ENCODE peak calls at places on chromosomes 12 and 14, in seven cellular contexts. One of them, this sample, is unnamed. For H3K4me1, the result is how much of the 10 kb centered on the place peaks cover.

GRCh38 chr12:40632933-40633332 is 59.3 kb upstream of the CNTN1 start:
- DNase-seq in ascending aorta: no peak
- DNase-seq in esophagus squamous epithelium: no peak
- DNase-seq in H9: no peak
- DNase-seq in fibroblast of lung: no peak
- DNase-seq in endodermal cell: no peak
- DNase-seq in heart left ventricle: no peak
- DNase-seq in this sample: no peak

GRCh38 chr14:55340482-55340881 is 69.3 kb downstream of the FBXO34 start:
- DNase-seq in endodermal cell: no peak
- DNase-seq in ascending aorta: no peak
- DNase-seq in esophagus squamous epithelium: no peak
- DNase-seq in heart left ventricle: no peak
- DNase-seq in H9: no peak
- DNase-seq in fibroblast of lung: no peak
- DNase-seq in this sample: no peak

GRCh38 chr14:104085032-104085888 is at the start of gene ASPG:
- DNase-seq in heart left ventricle: peak
- DNase-seq in ascending aorta: no peak
- DNase-seq in fibroblast of lung: no peak
- DNase-seq in endodermal cell: peak
- DNase-seq in esophagus squamous epithelium: no peak
- DNase-seq in H9: peak
- DNase-seq in this sample: peak

GRCh38 chr12:130661501-130662255 is 54.4 kb downstream of the RIMBP2 start:
- DNase-seq in H9: peak
- DNase-seq in endodermal cell: peak
- DNase-seq in fibroblast of lung: no peak
- DNase-seq in esophagus squamous epithelium: no peak
- DNase-seq in heart left ventricle: no peak
- DNase-seq in ascending aorta: no peak
- DNase-seq in this sample: no peak

GRCh38 chr12:124191024-124191359 is 103.9 kb upstream of the RFLNA start:
- DNase-seq in fibroblast of lung: peak
- DNase-seq in endodermal cell: peak
- DNase-seq in H9: no peak
- DNase-seq in heart left ventricle: no peak
- DNase-seq in ascending aorta: no peak
- DNase-seq in esophagus squamous epithelium: no peak
- DNase-seq in this sample: no peak

GRCh38 chr12:50198829-50199228 is 31.7 kb upstream of the CERS5 start:
- DNase-seq in endodermal cell: no peak
- DNase-seq in ascending aorta: no peak
- DNase-seq in fibroblast of lung: no peak
- DNase-seq in heart left ventricle: no peak
- DNase-seq in esophagus squamous epithelium: no peak
- DNase-seq in H9: no peak
- DNase-seq in this sample: no peak

GRCh38 chr12:22283006-22283506 is 51.5 kb downstream of the ST8SIA1 start:
- DNase-seq in esophagus squamous epithelium: no peak
- DNase-seq in ascending aorta: no peak
- DNase-seq in H9: no peak
- DNase-seq in endodermal cell: no peak
- DNase-seq in heart left ventricle: no peak
- DNase-seq in fibroblast of lung: peak
- DNase-seq in this sample: no peak

GRCh38 chr12:116582610-116583009 is 23.4 kb downstream of the MAP1LC3B2 start:
- DNase-seq in endodermal cell: no peak
- DNase-seq in heart left ventricle: peak
- DNase-seq in ascending aorta: no peak
- DNase-seq in H9: no peak
- DNase-seq in fibroblast of lung: peak
- DNase-seq in esophagus squamous epithelium: no peak
- DNase-seq in this sample: no peak

GRCh38 chr14:106417224-106418049 is 891.1 kb downstream of the TMEM121 start:
- DNase-seq in fibroblast of lung: no peak
- DNase-seq in endodermal cell: peak
- DNase-seq in ascending aorta: no peak
- DNase-seq in heart left ventricle: peak
- DNase-seq in H9: peak
- DNase-seq in esophagus squamous epithelium: no peak
- DNase-seq in this sample: peak

GRCh38 chr12:85413266-85413665 is 133.2 kb downstream of the ALX1 start:
- DNase-seq in fibroblast of lung: no peak
- DNase-seq in ascending aorta: no peak
- DNase-seq in endodermal cell: no peak
- DNase-seq in H9: no peak
- DNase-seq in esophagus squamous epithelium: no peak
- DNase-seq in heart left ventricle: no peak
- DNase-seq in this sample: no peak

GRCh38 chr12:28158353-28158752 is 31.9 kb upstream of the CCDC91 start:
- DNase-seq in H9: no peak
- DNase-seq in esophagus squamous epithelium: no peak
- DNase-seq in endodermal cell: no peak
- DNase-seq in heart left ventricle: no peak
- DNase-seq in ascending aorta: no peak
- DNase-seq in fibroblast of lung: no peak
- DNase-seq in this sample: no peak

GRCh38 chr14:89911018-89911919 is 43.3 kb downstream of the EFCAB11 start:
- DNase-seq in endodermal cell: peak
- DNase-seq in ascending aorta: no peak
- DNase-seq in fibroblast of lung: peak
- DNase-seq in H9: peak
- DNase-seq in esophagus squamous epithelium: no peak
- DNase-seq in heart left ventricle: no peak
- DNase-seq in this sample: no peak

GRCh38 chr12:50257226-50258166 is 25.8 kb downstream of the LIMA1 start:
- DNase-seq in heart left ventricle: no peak
- DNase-seq in H9: no peak
- DNase-seq in esophagus squamous epithelium: no peak
- DNase-seq in endodermal cell: no peak
- DNase-seq in fibroblast of lung: peak
- DNase-seq in ascending aorta: no peak
- DNase-seq in this sample: no peak

GRCh38 chr14:68676511-68676943 is 116.3 kb downstream of the ZFP36L1 start:
- DNase-seq in heart left ventricle: no peak
- DNase-seq in H9: no peak
- DNase-seq in esophagus squamous epithelium: no peak
- DNase-seq in ascending aorta: no peak
- DNase-seq in endodermal cell: no peak
- DNase-seq in fibroblast of lung: no peak
- DNase-seq in this sample: no peak

DNA sequence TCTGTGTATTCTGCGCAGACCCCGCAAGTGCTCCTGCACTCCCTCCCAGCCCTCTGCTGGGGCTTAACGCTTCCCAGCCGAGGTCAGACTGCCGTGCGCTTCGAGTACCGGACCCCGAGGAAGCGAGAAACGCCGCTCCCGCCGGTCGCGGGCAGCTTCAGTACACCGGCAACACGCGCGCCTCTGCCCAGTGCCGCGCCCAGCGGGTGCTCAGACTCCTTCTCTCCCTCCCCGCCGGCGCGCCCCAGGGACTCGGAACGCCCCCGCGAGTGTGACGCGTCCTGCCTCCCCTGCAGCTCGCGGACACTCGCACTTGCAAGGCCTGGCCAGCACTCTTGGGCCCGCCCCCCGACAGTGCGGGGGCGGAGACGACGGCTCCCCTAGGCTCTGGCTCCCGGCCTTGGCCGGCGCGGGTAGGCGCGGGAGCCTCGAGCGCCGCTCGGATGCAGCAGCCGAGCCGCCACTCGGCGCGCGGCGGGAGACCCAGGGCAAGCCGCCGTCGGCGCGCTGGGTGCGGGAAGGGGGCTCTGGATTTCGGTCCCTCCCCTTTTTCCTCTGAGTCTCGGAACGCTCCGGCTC is at the start of gene PTGER2:
- DNase-seq in heart left ventricle: peak
- DNase-seq in H9: peak
- DNase-seq in endodermal cell: peak
- DNase-seq in ascending aorta: peak
- DNase-seq in esophagus squamous epithelium: peak
- DNase-seq in fibroblast of lung: peak
- DNase-seq in this sample: peak
- H3K4me1 ChIP-seq in heart left ventricle: half or more
- H3K4me1 ChIP-seq in H9: under half
- H3K4me1 ChIP-seq in endodermal cell: under half
- H3K4me1 ChIP-seq in ascending aorta: under half
- H3K4me1 ChIP-seq in esophagus squamous epithelium: under half
- H3K4me1 ChIP-seq in fibroblast of lung: under half
- H3K4me1 ChIP-seq in this sample: under half

GRCh38 chr12:11688379-11688778 is 38.9 kb downstream of the ETV6 start:
- DNase-seq in esophagus squamous epithelium: no peak
- DNase-seq in ascending aorta: no peak
- DNase-seq in heart left ventricle: no peak
- DNase-seq in endodermal cell: peak
- DNase-seq in fibroblast of lung: no peak
- DNase-seq in H9: no peak
- DNase-seq in this sample: no peak
- H3K4me1 ChIP-seq in esophagus squamous epithelium: under half
- H3K4me1 ChIP-seq in ascending aorta: under half
- H3K4me1 ChIP-seq in heart left ventricle: half or more
- H3K4me1 ChIP-seq in endodermal cell: under half
- H3K4me1 ChIP-seq in fibroblast of lung: under half
- H3K4me1 ChIP-seq in H9: under half
- H3K4me1 ChIP-seq in this sample: under half

GRCh38 chr12:108297895-108298760 is 41.0 kb downstream of the CMKLR1 start:
- DNase-seq in H9: no peak
- DNase-seq in heart left ventricle: no peak
- DNase-seq in fibroblast of lung: no peak
- DNase-seq in ascending aorta: no peak
- DNase-seq in esophagus squamous epithelium: no peak
- DNase-seq in endodermal cell: no peak
- DNase-seq in this sample: no peak
- H3K4me1 ChIP-seq in H9: under half
- H3K4me1 ChIP-seq in heart left ventricle: half or more
- H3K4me1 ChIP-seq in fibroblast of lung: under half
- H3K4me1 ChIP-seq in ascending aorta: under half
- H3K4me1 ChIP-seq in esophagus squamous epithelium: under half
- H3K4me1 ChIP-seq in endodermal cell: under half
- H3K4me1 ChIP-seq in this sample: under half

DNA sequence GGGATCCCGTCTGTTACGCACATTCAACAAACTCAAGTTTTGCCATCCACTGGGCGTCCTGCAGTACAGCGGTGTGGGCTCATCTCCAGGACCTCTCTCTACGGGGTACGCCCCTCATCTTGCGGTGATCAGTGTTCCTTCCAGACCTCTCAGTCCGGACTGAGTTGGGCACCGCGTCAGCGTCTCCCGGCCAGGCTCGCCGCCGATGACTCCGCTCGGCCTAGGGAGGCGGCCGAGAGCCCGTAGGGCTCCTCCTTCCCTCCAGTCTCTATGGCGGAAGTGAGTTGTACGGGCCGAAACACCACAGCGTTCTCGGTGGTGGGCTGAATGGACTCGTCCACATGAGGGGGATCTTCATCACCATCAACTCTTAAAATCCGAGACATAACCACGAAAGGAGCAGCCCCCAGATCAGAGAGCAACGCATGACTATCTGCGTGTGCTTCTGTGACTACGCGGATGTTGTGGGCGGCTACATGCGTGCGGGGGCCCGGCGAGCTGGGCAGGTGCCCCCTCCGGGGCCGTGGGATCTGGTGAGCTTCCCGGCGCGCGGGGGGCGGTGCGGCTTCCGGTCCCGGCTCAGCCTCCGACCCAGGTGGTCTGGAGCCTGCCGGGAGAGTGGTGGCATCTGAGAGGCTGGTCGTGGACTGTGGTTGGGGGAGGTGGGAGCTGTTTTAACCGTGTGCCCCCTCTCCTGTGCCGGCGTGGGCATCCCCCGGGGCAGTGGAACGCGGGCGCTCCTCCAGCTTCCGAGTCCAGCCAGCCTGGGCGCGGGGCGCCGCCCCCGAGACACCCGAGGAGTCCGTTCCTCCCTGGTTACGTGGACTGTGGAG is at the start of gene ATG101:
- DNase-seq in heart left ventricle: peak
- DNase-seq in ascending aorta: peak
- DNase-seq in esophagus squamous epithelium: peak
- DNase-seq in fibroblast of lung: peak
- DNase-seq in H9: peak
- DNase-seq in endodermal cell: peak
- DNase-seq in this sample: peak
- H3K4me1 ChIP-seq in heart left ventricle: under half
- H3K4me1 ChIP-seq in ascending aorta: under half
- H3K4me1 ChIP-seq in esophagus squamous epithelium: under half
- H3K4me1 ChIP-seq in fibroblast of lung: under half
- H3K4me1 ChIP-seq in H9: under half
- H3K4me1 ChIP-seq in endodermal cell: under half
- H3K4me1 ChIP-seq in this sample: under half

GRCh38 chr12:5997260-5997659 is 52.2 kb upstream of the ANO2 start:
- DNase-seq in endodermal cell: no peak
- DNase-seq in ascending aorta: no peak
- DNase-seq in esophagus squamous epithelium: no peak
- DNase-seq in heart left ventricle: no peak
- DNase-seq in fibroblast of lung: no peak
- DNase-seq in H9: no peak
- DNase-seq in this sample: no peak
- H3K4me1 ChIP-seq in endodermal cell: under half
- H3K4me1 ChIP-seq in ascending aorta: under half
- H3K4me1 ChIP-seq in esophagus squamous epithelium: under half
- H3K4me1 ChIP-seq in heart left ventricle: under half
- H3K4me1 ChIP-seq in fibroblast of lung: under half
- H3K4me1 ChIP-seq in H9: under half
- H3K4me1 ChIP-seq in this sample: under half